ENCODE peak calls at places on chromosomes 11 and 22, in ten cellular contexts. One of them, this sample, is unnamed.

GRCh38 chr11:85725510-85726258 is 39.7 kb upstream of the CCDC89 start:
- DNase-seq in Calu3: no peak
- DNase-seq in dorsolateral prefrontal cortex: no peak
- DNase-seq in fibroblast of the aortic adventitia: peak; percentile 94
- DNase-seq in frontal cortex: no peak
- DNase-seq in IMR-90: peak; percentile 97
- DNase-seq in HFFc6: peak; percentile 88
- DNase-seq in C1 segment of cervical spinal cord: no peak
- DNase-seq in T-helper 9 cell: no peak
- DNase-seq in transverse colon: no peak
- DNase-seq in this sample: peak; percentile 97

GRCh38 chr22:39283312-39284141 is 35.9 kb downstream of the RPL3 start:
- DNase-seq in frontal cortex: no peak
- DNase-seq in dorsolateral prefrontal cortex: peak; percentile 60
- DNase-seq in T-helper 9 cell: no peak
- DNase-seq in Calu3: peak; percentile 90
- DNase-seq in transverse colon: peak; percentile 25
- DNase-seq in HFFc6: peak; percentile 25
- DNase-seq in fibroblast of the aortic adventitia: no peak
- DNase-seq in C1 segment of cervical spinal cord: no peak
- DNase-seq in IMR-90: peak; percentile 26
- DNase-seq in this sample: peak; percentile 92

GRCh38 chr22:24230911-24231656 is 13.8 kb downstream of the GGT5 start:
- DNase-seq in HFFc6: no peak
- DNase-seq in frontal cortex: no peak
- DNase-seq in dorsolateral prefrontal cortex: no peak
- DNase-seq in fibroblast of the aortic adventitia: no peak
- DNase-seq in C1 segment of cervical spinal cord: no peak
- DNase-seq in IMR-90: no peak
- DNase-seq in transverse colon: peak; percentile 58
- DNase-seq in Calu3: peak; percentile 67
- DNase-seq in T-helper 9 cell: peak; percentile 63
- DNase-seq in this sample: no peak

GRCh38 chr22:49091917-49092545 is 735.6 kb downstream of the BRD1 start:
- DNase-seq in dorsolateral prefrontal cortex: no peak
- DNase-seq in transverse colon: no peak
- DNase-seq in frontal cortex: no peak
- DNase-seq in HFFc6: no peak
- DNase-seq in fibroblast of the aortic adventitia: no peak
- DNase-seq in C1 segment of cervical spinal cord: no peak
- DNase-seq in IMR-90: no peak
- DNase-seq in T-helper 9 cell: no peak
- DNase-seq in Calu3: no peak
- DNase-seq in this sample: no peak

GRCh38 chr22:30074994-30075393 is 5.3 kb upstream of the HORMAD2 start:
- DNase-seq in dorsolateral prefrontal cortex: no peak
- DNase-seq in frontal cortex: no peak
- DNase-seq in T-helper 9 cell: no peak
- DNase-seq in C1 segment of cervical spinal cord: no peak
- DNase-seq in IMR-90: no peak
- DNase-seq in HFFc6: no peak
- DNase-seq in transverse colon: no peak
- DNase-seq in fibroblast of the aortic adventitia: no peak
- DNase-seq in Calu3: no peak
- DNase-seq in this sample: no peak

GRCh38 chr22:37312549-37313183 is 30.4 kb downstream of the CYTH4 start:
- DNase-seq in frontal cortex: no peak
- DNase-seq in C1 segment of cervical spinal cord: no peak
- DNase-seq in IMR-90: no peak
- DNase-seq in fibroblast of the aortic adventitia: no peak
- DNase-seq in dorsolateral prefrontal cortex: no peak
- DNase-seq in T-helper 9 cell: no peak
- DNase-seq in transverse colon: no peak
- DNase-seq in Calu3: no peak
- DNase-seq in HFFc6: no peak
- DNase-seq in this sample: no peak

GRCh38 chr11:46555269-46556054 is 38.4 kb downstream of the AMBRA1 start:
- DNase-seq in dorsolateral prefrontal cortex: no peak
- DNase-seq in frontal cortex: no peak
- DNase-seq in IMR-90: no peak
- DNase-seq in Calu3: no peak
- DNase-seq in HFFc6: peak; percentile 3
- DNase-seq in C1 segment of cervical spinal cord: no peak
- DNase-seq in transverse colon: no peak
- DNase-seq in T-helper 9 cell: no peak
- DNase-seq in fibroblast of the aortic adventitia: peak; percentile 60
- DNase-seq in this sample: no peak

GRCh38 chr11:73384871-73385692 is 8.9 kb downstream of the RELT start:
- DNase-seq in C1 segment of cervical spinal cord: no peak
- DNase-seq in transverse colon: peak; percentile 71
- DNase-seq in HFFc6: no peak
- DNase-seq in fibroblast of the aortic adventitia: no peak
- DNase-seq in IMR-90: no peak
- DNase-seq in Calu3: no peak
- DNase-seq in T-helper 9 cell: no peak
- DNase-seq in dorsolateral prefrontal cortex: no peak
- DNase-seq in frontal cortex: no peak
- DNase-seq in this sample: no peak

GRCh38 chr11:66050581-66051231 is 1.5 kb upstream of the SF3B2 start:
- DNase-seq in HFFc6: no peak
- DNase-seq in fibroblast of the aortic adventitia: no peak
- DNase-seq in transverse colon: no peak
- DNase-seq in C1 segment of cervical spinal cord: no peak
- DNase-seq in IMR-90: no peak
- DNase-seq in frontal cortex: peak; percentile 46
- DNase-seq in T-helper 9 cell: no peak
- DNase-seq in Calu3: no peak
- DNase-seq in dorsolateral prefrontal cortex: no peak
- DNase-seq in this sample: no peak

GRCh38 chr11:8342821-8343681 is 79.4 kb upstream of the LMO1 start:
- DNase-seq in fibroblast of the aortic adventitia: no peak
- DNase-seq in HFFc6: no peak
- DNase-seq in Calu3: peak; percentile 31
- DNase-seq in dorsolateral prefrontal cortex: no peak
- DNase-seq in C1 segment of cervical spinal cord: no peak
- DNase-seq in frontal cortex: no peak
- DNase-seq in IMR-90: no peak
- DNase-seq in transverse colon: no peak
- DNase-seq in T-helper 9 cell: no peak
- DNase-seq in this sample: peak; percentile 68

GRCh38 chr11:132072044-132072879 is 701.8 kb downstream of the NTM start:
- DNase-seq in transverse colon: no peak
- DNase-seq in C1 segment of cervical spinal cord: no peak
- DNase-seq in IMR-90: peak; percentile 99
- DNase-seq in frontal cortex: no peak
- DNase-seq in HFFc6: peak; percentile 98
- DNase-seq in fibroblast of the aortic adventitia: peak; percentile 96
- DNase-seq in dorsolateral prefrontal cortex: no peak
- DNase-seq in T-helper 9 cell: no peak
- DNase-seq in Calu3: no peak
- DNase-seq in this sample: peak; percentile 93

GRCh38 chr22:33108037-33108436 is 49.9 kb upstream of the SYN3 start:
- DNase-seq in fibroblast of the aortic adventitia: no peak
- DNase-seq in Calu3: no peak
- DNase-seq in transverse colon: no peak
- DNase-seq in C1 segment of cervical spinal cord: no peak
- DNase-seq in IMR-90: no peak
- DNase-seq in HFFc6: no peak
- DNase-seq in T-helper 9 cell: no peak
- DNase-seq in frontal cortex: no peak
- DNase-seq in dorsolateral prefrontal cortex: no peak
- DNase-seq in this sample: no peak

GRCh38 chr11:8757533-8757932 is 74.9 kb downstream of the RPL27A start:
- DNase-seq in frontal cortex: no peak
- DNase-seq in C1 segment of cervical spinal cord: no peak
- DNase-seq in fibroblast of the aortic adventitia: no peak
- DNase-seq in dorsolateral prefrontal cortex: no peak
- DNase-seq in Calu3: no peak
- DNase-seq in IMR-90: no peak
- DNase-seq in T-helper 9 cell: no peak
- DNase-seq in HFFc6: no peak
- DNase-seq in transverse colon: no peak
- DNase-seq in this sample: peak; percentile 72

GRCh38 chr22:35900483-35901168 is 128.0 kb downstream of the RBFOX2 start:
- DNase-seq in C1 segment of cervical spinal cord: no peak
- DNase-seq in fibroblast of the aortic adventitia: peak; percentile 54
- DNase-seq in dorsolateral prefrontal cortex: no peak
- DNase-seq in Calu3: no peak
- DNase-seq in IMR-90: peak; percentile 81
- DNase-seq in HFFc6: peak; percentile 41
- DNase-seq in transverse colon: no peak
- DNase-seq in T-helper 9 cell: no peak
- DNase-seq in frontal cortex: no peak
- DNase-seq in this sample: no peak

GRCh38 chr11:11821899-11822298 is 19.9 kb upstream of the USP47 start:
- DNase-seq in frontal cortex: no peak
- DNase-seq in Calu3: no peak
- DNase-seq in HFFc6: no peak
- DNase-seq in dorsolateral prefrontal cortex: no peak
- DNase-seq in T-helper 9 cell: no peak
- DNase-seq in IMR-90: peak; percentile 53
- DNase-seq in fibroblast of the aortic adventitia: no peak
- DNase-seq in transverse colon: no peak
- DNase-seq in C1 segment of cervical spinal cord: no peak
- DNase-seq in this sample: peak; percentile 93

GRCh38 chr11:122128146-122128545 is 12.1 kb upstream of the BLID start:
- DNase-seq in fibroblast of the aortic adventitia: no peak
- DNase-seq in HFFc6: no peak
- DNase-seq in frontal cortex: no peak
- DNase-seq in transverse colon: no peak
- DNase-seq in IMR-90: no peak
- DNase-seq in T-helper 9 cell: no peak
- DNase-seq in Calu3: no peak
- DNase-seq in C1 segment of cervical spinal cord: no peak
- DNase-seq in dorsolateral prefrontal cortex: no peak
- DNase-seq in this sample: no peak

GRCh38 chr22:23098718-23099524 is 28.6 kb downstream of the GNAZ start:
- DNase-seq in frontal cortex: peak; percentile 46
- DNase-seq in IMR-90: no peak
- DNase-seq in T-helper 9 cell: no peak
- DNase-seq in HFFc6: no peak
- DNase-seq in transverse colon: peak; percentile 56
- DNase-seq in Calu3: no peak
- DNase-seq in C1 segment of cervical spinal cord: peak; percentile 27
- DNase-seq in dorsolateral prefrontal cortex: peak; percentile 74
- DNase-seq in fibroblast of the aortic adventitia: no peak
- DNase-seq in this sample: no peak

GRCh38 chr11:46718155-46719019 is 626 bp upstream of the F2 start:
- DNase-seq in transverse colon: peak; percentile 51
- DNase-seq in C1 segment of cervical spinal cord: no peak
- DNase-seq in HFFc6: no peak
- DNase-seq in frontal cortex: no peak
- DNase-seq in T-helper 9 cell: no peak
- DNase-seq in IMR-90: no peak
- DNase-seq in dorsolateral prefrontal cortex: no peak
- DNase-seq in Calu3: peak; percentile 28
- DNase-seq in fibroblast of the aortic adventitia: no peak
- DNase-seq in this sample: peak; percentile 18

GRCh38 chr22:48902983-48903650 is 924.6 kb downstream of the BRD1 start:
- DNase-seq in T-helper 9 cell: no peak
- DNase-seq in transverse colon: no peak
- DNase-seq in frontal cortex: no peak
- DNase-seq in dorsolateral prefrontal cortex: no peak
- DNase-seq in fibroblast of the aortic adventitia: no peak
- DNase-seq in Calu3: no peak
- DNase-seq in C1 segment of cervical spinal cord: no peak
- DNase-seq in IMR-90: no peak
- DNase-seq in HFFc6: no peak
- DNase-seq in this sample: no peak

GRCh38 chr22:32317524-32317923 is 40.1 kb upstream of the RFPL3 start:
- DNase-seq in frontal cortex: no peak
- DNase-seq in transverse colon: no peak
- DNase-seq in IMR-90: no peak
- DNase-seq in T-helper 9 cell: no peak
- DNase-seq in C1 segment of cervical spinal cord: no peak
- DNase-seq in dorsolateral prefrontal cortex: no peak
- DNase-seq in fibroblast of the aortic adventitia: no peak
- DNase-seq in HFFc6: no peak
- DNase-seq in Calu3: no peak
- DNase-seq in this sample: no peak